ENCODE peak calls at places on chromosomes 12 and 14, in eight cellular contexts. L, A, Q, J, F, G, N and K are unnamed samples.

GRCh38 chr12:124718052-124718451 is 145.6 kb downstream of the SCARB1 start:
- DNase-seq in J (no peak), Q (no peak), A (no peak), F (no peak), G (no peak), N (no peak), L (no peak), K (no peak)

GRCh38 chr14:30610719-30611388 is 11.3 kb upstream of the SCFD1 start:
- DNase-seq in A (peak), L (peak), J (peak), N (no peak), Q (peak), F (peak), G (no peak), K (no peak)

GRCh38 chr12:52521581-52522266 is 1.5 kb upstream of the KRT5 start:
- DNase-seq in L (no peak), N (no peak), F (no peak), J (peak), A (no peak), G (no peak), Q (no peak), K (no peak)

GRCh38 chr12:106134294-106134949 is 4.3 kb downstream of the NUAK1 start:
- DNase-seq in J (no peak), F (no peak), A (no peak), G (no peak), N (no peak), L (no peak), Q (peak), K (no peak)

GRCh38 chr14:105894978-105895881 is 368.8 kb downstream of the TMEM121 start:
- DNase-seq in A (peak), G (no peak), J (no peak), N (no peak), F (no peak), Q (no peak), L (peak), K (peak)

GRCh38 chr12:21190016-21190415 is 59.0 kb downstream of the SLCO1B1 start:
- DNase-seq in G (no peak), A (no peak), N (no peak), Q (no peak), J (no peak), F (no peak), L (no peak), K (no peak)

GRCh38 chr12:39404000-39404399 is 38.9 kb downstream of the KIF21A start:
- DNase-seq in J (no peak), F (no peak), Q (no peak), L (no peak), G (no peak), N (no peak), A (no peak), K (no peak)

GRCh38 chr14:104116544-104117340 is 21.6 kb upstream of the KIF26A start:
- DNase-seq in Q (no peak), L (no peak), A (peak), N (no peak), G (no peak), F (no peak), J (no peak), K (no peak)

GRCh38 chr12:74152370-74152769 is 385.3 kb upstream of the ATXN7L3B start:
- DNase-seq in N (no peak), G (no peak), A (no peak), L (no peak), Q (no peak), J (peak), F (no peak), K (no peak)

GRCh38 chr14:91167380-91167770 is 53.5 kb downstream of the DGLUCY start:
- DNase-seq in Q (no peak), J (no peak), A (no peak), G (no peak), L (peak), F (no peak), N (no peak), K (no peak)

GRCh38 chr14:66117600-66117999 is 368.6 kb upstream of the CCDC196 start:
- DNase-seq in F (no peak), A (no peak), L (no peak), G (no peak), Q (peak), N (no peak), J (peak), K (no peak)

GRCh38 chr14:33404054-33404453 is 465.4 kb downstream of the NPAS3 start:
- DNase-seq in J (peak), Q (peak), N (no peak), A (no peak), G (no peak), F (no peak), L (no peak), K (no peak)

GRCh38 chr12:93518725-93519124 is 51.4 kb downstream of the MRPL42 start:
- DNase-seq in F (peak), A (no peak), N (no peak), L (no peak), G (no peak), J (peak), Q (peak), K (no peak)

GRCh38 chr14:22304324-22304723 is 284.7 kb downstream of the DAD1 start:
- DNase-seq in A (no peak), N (no peak), L (no peak), Q (no peak), G (no peak), J (no peak), F (no peak), K (no peak)

GRCh38 chr12:108333898-108334699 is 5.0 kb downstream of the CMKLR1 start:
- DNase-seq in F (no peak), Q (no peak), J (peak), N (no peak), A (no peak), L (peak), G (no peak), K (peak)

GRCh38 chr14:33931439-33931838 is 19.4 kb downstream of the EGLN3 start:
- DNase-seq in A (no peak), J (no peak), Q (no peak), N (no peak), G (peak), F (no peak), L (no peak), K (no peak)

GRCh38 chr12:3117144-3117581 is 40.0 kb downstream of the TSPAN9 start:
- DNase-seq in G (no peak), J (peak), L (peak), N (no peak), F (no peak), A (no peak), Q (peak), K (no peak)

GRCh38 chr14:99792551-99793212 is 531 bp upstream of the EML1 start:
- DNase-seq in G (no peak), L (peak), Q (peak), F (no peak), N (no peak), A (no peak), J (peak), K (peak)

GRCh38 chr14:102795060-102795925 is 18.0 kb downstream of the TRAF3 start:
- DNase-seq in Q (peak), F (no peak), J (peak), N (no peak), L (no peak), A (peak), G (peak), K (no peak)

GRCh38 chr12:12336049-12336411 is 14.0 kb downstream of the MANSC1 start:
- DNase-seq in Q (no peak), N (no peak), A (no peak), F (no peak), L (no peak), J (no peak), G (no peak), K (no peak)

GRCh38 chr12:6935551-6936377 is 7.9 kb upstream of the RNU7-1 start:
- DNase-seq in F (no peak), Q (no peak), N (no peak), G (no peak), A (no peak), J (no peak), L (peak), K (no peak)

GRCh38 chr12:124428136-124428791 is 133.4 kb downstream of the RFLNA start:
- DNase-seq in J (peak), F (peak), G (no peak), Q (peak), N (no peak), L (peak), A (no peak), K (peak)

GRCh38 chr12:132713123-132713522 is 2.5 kb downstream of the PGAM5 start:
- DNase-seq in Q (no peak), F (no peak), N (no peak), A (no peak), J (no peak), L (no peak), G (no peak), K (no peak)

GRCh38 chr12:76032043-76032981 is 736 bp upstream of the PHLDA1 start:
- DNase-seq in G (peak), L (peak), N (no peak), F (no peak), J (peak), Q (peak), A (no peak), K (peak)

GRCh38 chr12:132506730-132507538 is 17.0 kb downstream of the FBRSL1 start:
- DNase-seq in L (peak), A (peak), J (peak), G (no peak), F (peak), Q (peak), N (no peak), K (peak)

GRCh38 chr14:59283380-59283779 is 94.9 kb downstream of the DAAM1 start:
- DNase-seq in L (no peak), Q (peak), G (no peak), J (peak), A (no peak), F (no peak), N (no peak), K (no peak)

DNA sequence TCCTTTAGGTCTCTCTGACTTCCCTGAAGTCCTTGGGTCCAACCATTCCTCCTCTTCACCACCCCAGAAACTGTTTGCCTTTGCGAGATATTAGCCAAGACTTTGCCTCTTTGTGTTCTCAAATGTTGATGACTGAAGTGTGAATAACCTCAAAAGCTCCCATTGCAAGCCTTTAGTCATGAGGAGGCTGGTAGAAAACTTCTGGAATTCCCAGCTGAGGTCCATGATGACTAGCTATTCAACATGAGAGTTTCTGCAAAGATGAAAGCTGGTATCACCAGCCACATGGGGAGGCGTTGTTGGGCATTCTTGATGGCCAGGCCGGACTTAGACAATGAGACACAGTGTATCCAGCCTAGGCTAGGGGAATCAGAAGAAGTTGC is 111.7 kb downstream of the TBX5 start:
- DNase-seq in Q (no peak), F (no peak), J (no peak), G (no peak), A (no peak), N (no peak), L (no peak), K (no peak)
- H3K4me3 ChIP-seq in Q (no peak), F (no peak), J (no peak), G (no peak), A (no peak), N (no peak), L (no peak), K (no peak)

GRCh38 chr12:105104762-105105161 is 2.8 kb upstream of the WASHC4 start:
- DNase-seq in Q (no peak), J (no peak), F (no peak), G (no peak), L (no peak), N (no peak), A (no peak), K (no peak)

GRCh38 chr12:105100998-105101397 is 6.5 kb upstream of the WASHC4 start:
- DNase-seq in Q (peak), L (no peak), A (no peak), G (no peak), F (no peak), N (no peak), J (no peak), K (no peak)

GRCh38 chr12:105099355-105099754 is 8.2 kb upstream of the WASHC4 start:
- DNase-seq in A (no peak), N (no peak), F (no peak), Q (no peak), J (no peak), G (no peak), L (no peak), K (no peak)

GRCh38 chr12:105102673-105103072 is 4.9 kb upstream of the WASHC4 start:
- DNase-seq in G (no peak), J (no peak), F (no peak), L (no peak), A (no peak), N (no peak), Q (no peak), K (no peak)

DNA sequence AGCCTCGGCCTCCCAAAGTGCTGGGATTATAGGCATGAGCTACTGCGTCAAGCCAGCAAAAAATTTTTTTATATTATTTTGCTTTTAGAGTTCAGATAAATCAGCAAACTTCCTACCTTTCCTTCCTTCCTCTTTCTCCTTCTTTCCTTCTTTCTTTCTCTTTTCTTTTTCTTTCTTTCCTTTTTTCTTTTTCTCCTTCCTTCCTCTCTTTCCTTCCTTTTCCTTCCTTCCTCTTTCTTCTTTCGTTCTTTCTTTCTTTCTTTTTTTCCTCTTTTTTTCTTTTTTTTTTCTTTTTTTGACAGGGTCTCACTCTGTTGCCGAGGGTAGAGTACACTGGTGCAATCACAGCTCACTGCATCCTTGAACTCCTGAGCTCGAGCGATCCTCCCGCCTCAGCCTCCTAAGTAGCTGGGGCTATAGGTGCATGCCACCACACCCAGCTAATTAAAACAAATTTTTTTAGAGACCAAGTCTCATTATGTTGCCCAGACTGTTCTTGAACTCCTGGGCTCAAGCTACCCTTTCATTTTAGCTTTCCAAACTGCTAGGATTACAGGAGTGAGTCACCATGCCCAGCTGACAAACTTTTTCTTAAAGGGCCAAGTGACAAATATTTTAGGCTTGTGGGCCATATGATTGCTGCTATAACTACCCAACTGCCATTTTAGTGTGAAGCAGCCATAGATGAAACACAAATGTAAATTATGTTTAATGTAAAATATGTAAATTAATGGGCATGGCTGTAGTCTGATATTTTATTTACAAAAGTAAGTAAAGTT is 7.1 kb upstream of the WASHC4 start:
- DNase-seq in Q (peak), A (no peak), N (no peak), J (peak), G (no peak), F (no peak), L (no peak), K (no peak)
- H3K4me3 ChIP-seq in Q (no peak), A (no peak), N (no peak), J (no peak), G (no peak), F (no peak), L (no peak), K (no peak)

DNA sequence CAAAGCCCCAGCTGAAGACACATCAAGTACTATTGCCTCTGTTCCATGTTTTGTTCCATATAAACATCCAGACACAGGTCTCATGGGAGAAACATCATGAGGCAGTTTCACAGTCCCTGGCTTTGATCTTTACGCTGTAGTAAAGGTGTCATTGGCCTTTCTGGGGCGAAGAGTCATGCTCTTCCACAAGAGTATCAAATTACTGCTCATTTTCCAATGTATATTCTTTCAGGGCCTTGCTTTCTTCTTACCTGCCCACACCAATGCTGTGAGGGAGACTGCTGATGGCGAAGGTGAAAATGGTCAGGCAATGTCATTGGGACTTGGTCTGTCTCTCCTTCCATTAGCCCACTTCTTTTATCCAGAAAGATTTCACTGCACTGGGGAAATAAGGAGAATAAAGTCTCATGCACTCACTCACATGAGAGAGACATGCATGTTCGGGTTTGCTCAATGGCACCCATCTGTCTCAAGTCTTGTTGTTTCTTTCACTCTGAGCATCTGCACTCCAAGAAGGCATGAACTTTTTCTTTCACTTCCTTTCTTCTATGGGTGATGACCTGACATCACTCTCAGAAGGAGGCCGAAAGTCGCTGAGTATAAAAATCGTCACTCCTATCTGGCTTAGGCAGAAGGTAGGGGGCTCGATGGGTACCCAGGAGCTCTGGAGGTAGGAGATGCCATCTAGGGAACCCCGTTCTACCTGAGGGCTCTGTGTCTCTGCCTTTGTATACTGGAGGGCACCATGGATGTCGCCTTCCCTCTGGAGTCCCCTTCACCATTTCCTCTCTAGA is 1.3 kb upstream of the JDP2 start:
- DNase-seq in J (no peak), F (no peak), L (no peak), G (no peak), N (no peak), Q (no peak), A (no peak), K (no peak)
- H3K4me3 ChIP-seq in J (no peak), F (no peak), L (peak), G (no peak), N (peak), Q (no peak), A (peak), K (peak)

GRCh38 chr12:30963709-30964564 is 37.4 kb downstream of the TSPAN11 start:
- DNase-seq in L (peak), G (no peak), A (no peak), F (no peak), Q (no peak), J (no peak), N (no peak), K (no peak)

GRCh38 chr12:30962047-30962446 is 35.5 kb downstream of the TSPAN11 start:
- DNase-seq in L (no peak), N (no peak), A (no peak), F (no peak), J (no peak), Q (no peak), G (no peak), K (no peak)

GRCh38 chr12:30967026-30967425 is 40.5 kb downstream of the TSPAN11 start:
- DNase-seq in J (no peak), Q (no peak), L (peak), A (no peak), F (no peak), N (no peak), G (no peak), K (peak)

GRCh38 chr12:30965613-30965985 is 39.1 kb downstream of the TSPAN11 start:
- DNase-seq in L (peak), N (no peak), F (no peak), J (no peak), Q (no peak), A (no peak), G (no peak), K (no peak)

GRCh38 chr12:30964896-30965612 is 38.5 kb downstream of the TSPAN11 start:
- DNase-seq in L (peak), J (no peak), A (no peak), N (no peak), Q (no peak), G (no peak), F (no peak), K (peak)
- H3K4me3 ChIP-seq in L (no peak), J (no peak), A (no peak), N (no peak), Q (no peak), G (no peak), F (no peak), K (no peak)